ENCODE peak calls at places on chromosome 3, in eight cellular contexts. One of them, this sample, is unnamed.

GRCh38 chr3:120475722-120476385 is 25.1 kb upstream of the FSTL1 start:
- DNase-seq in cardiac fibroblast: peak; percentile 25
- DNase-seq in A549: no peak
- DNase-seq in AG09309: no peak
- DNase-seq in RWPE1: no peak
- DNase-seq in CD8-positive, alpha-beta T cell: no peak
- DNase-seq in AG04450: no peak
- DNase-seq in Calu3: no peak
- DNase-seq in this sample: no peak

GRCh38 chr3:52529376-52530333 is 4.0 kb downstream of the NT5DC2 start:
- DNase-seq in RWPE1: no peak
- DNase-seq in A549: no peak
- DNase-seq in AG09309: no peak
- DNase-seq in AG04450: no peak
- DNase-seq in cardiac fibroblast: peak; percentile 69
- DNase-seq in Calu3: no peak
- DNase-seq in CD8-positive, alpha-beta T cell: no peak
- DNase-seq in this sample: no peak

GRCh38 chr3:140308535-140308934 is 369.3 kb upstream of the TRIM42 start:
- DNase-seq in Calu3: no peak
- DNase-seq in cardiac fibroblast: no peak
- DNase-seq in AG04450: no peak
- DNase-seq in RWPE1: no peak
- DNase-seq in CD8-positive, alpha-beta T cell: no peak
- DNase-seq in AG09309: no peak
- DNase-seq in A549: no peak
- DNase-seq in this sample: no peak

GRCh38 chr3:140584549-140584948 is 93.3 kb upstream of the TRIM42 start:
- DNase-seq in A549: no peak
- DNase-seq in CD8-positive, alpha-beta T cell: no peak
- DNase-seq in RWPE1: no peak
- DNase-seq in cardiac fibroblast: no peak
- DNase-seq in AG04450: no peak
- DNase-seq in AG09309: no peak
- DNase-seq in Calu3: no peak
- DNase-seq in this sample: no peak

GRCh38 chr3:41404601-41405000 is 205.3 kb downstream of the CTNNB1 start:
- DNase-seq in A549: no peak
- DNase-seq in RWPE1: no peak
- DNase-seq in CD8-positive, alpha-beta T cell: no peak
- DNase-seq in Calu3: no peak
- DNase-seq in cardiac fibroblast: no peak
- DNase-seq in AG04450: no peak
- DNase-seq in AG09309: no peak
- DNase-seq in this sample: no peak

GRCh38 chr3:71510485-71510884 is 73.0 kb downstream of the FOXP1 start:
- DNase-seq in AG04450: no peak
- DNase-seq in RWPE1: no peak
- DNase-seq in A549: peak; percentile 29
- DNase-seq in CD8-positive, alpha-beta T cell: no peak
- DNase-seq in Calu3: no peak
- DNase-seq in AG09309: peak; percentile 41
- DNase-seq in cardiac fibroblast: peak; percentile 63
- DNase-seq in this sample: no peak

GRCh38 chr3:124964432-124964831 is 29.9 kb upstream of the MUC13 start:
- DNase-seq in AG09309: no peak
- DNase-seq in RWPE1: no peak
- DNase-seq in CD8-positive, alpha-beta T cell: no peak
- DNase-seq in Calu3: no peak
- DNase-seq in AG04450: peak; percentile 34
- DNase-seq in cardiac fibroblast: peak; percentile 59
- DNase-seq in A549: no peak
- DNase-seq in this sample: no peak

GRCh38 chr3:112308151-112308911 is 14.3 kb upstream of the SLC9C1 start:
- DNase-seq in AG09309: no peak
- DNase-seq in RWPE1: no peak
- DNase-seq in A549: no peak
- DNase-seq in cardiac fibroblast: peak; percentile 89
- DNase-seq in AG04450: peak; percentile 26
- DNase-seq in CD8-positive, alpha-beta T cell: no peak
- DNase-seq in Calu3: no peak
- DNase-seq in this sample: no peak

GRCh38 chr3:178603735-178604134 is 67.5 kb downstream of the KCNMB2 start:
- DNase-seq in AG04450: no peak
- DNase-seq in CD8-positive, alpha-beta T cell: no peak
- DNase-seq in A549: no peak
- DNase-seq in RWPE1: no peak
- DNase-seq in cardiac fibroblast: no peak
- DNase-seq in AG09309: no peak
- DNase-seq in Calu3: no peak
- DNase-seq in this sample: no peak

GRCh38 chr3:111338059-111338698 is 203.8 kb upstream of the CD96 start:
- DNase-seq in RWPE1: peak; percentile 42
- DNase-seq in AG04450: peak; percentile 69
- DNase-seq in CD8-positive, alpha-beta T cell: peak; percentile 37
- DNase-seq in A549: peak; percentile 31
- DNase-seq in AG09309: peak; percentile 42
- DNase-seq in Calu3: peak; percentile 69
- DNase-seq in cardiac fibroblast: peak; percentile 91
- DNase-seq in this sample: peak; percentile 61

GRCh38 chr3:12966847-12967750 is 106.1 kb downstream of the IQSEC1 start:
- DNase-seq in A549: peak; percentile 50
- DNase-seq in cardiac fibroblast: peak; percentile 25
- DNase-seq in Calu3: no peak
- DNase-seq in AG09309: no peak
- DNase-seq in RWPE1: peak; percentile 23
- DNase-seq in CD8-positive, alpha-beta T cell: no peak
- DNase-seq in AG04450: no peak
- DNase-seq in this sample: no peak

GRCh38 chr3:73365756-73366397 is 258.9 kb downstream of the PDZRN3 start:
- DNase-seq in AG09309: peak; percentile 20
- DNase-seq in RWPE1: no peak
- DNase-seq in Calu3: no peak
- DNase-seq in A549: no peak
- DNase-seq in CD8-positive, alpha-beta T cell: no peak
- DNase-seq in AG04450: peak; percentile 29
- DNase-seq in cardiac fibroblast: peak; percentile 55
- DNase-seq in this sample: peak; percentile 14

GRCh38 chr3:156341831-156342416 is 213.0 kb downstream of the SSR3 start:
- DNase-seq in cardiac fibroblast: no peak
- DNase-seq in AG04450: no peak
- DNase-seq in CD8-positive, alpha-beta T cell: no peak
- DNase-seq in AG09309: no peak
- DNase-seq in Calu3: no peak
- DNase-seq in A549: no peak
- DNase-seq in RWPE1: no peak
- DNase-seq in this sample: no peak

GRCh38 chr3:9028134-9028533 is 64.9 kb upstream of the RAD18 start:
- DNase-seq in cardiac fibroblast: peak; percentile 64
- DNase-seq in Calu3: no peak
- DNase-seq in AG09309: peak; percentile 25
- DNase-seq in RWPE1: no peak
- DNase-seq in A549: no peak
- DNase-seq in CD8-positive, alpha-beta T cell: no peak
- DNase-seq in AG04450: peak; percentile 6
- DNase-seq in this sample: no peak

GRCh38 chr3:133927543-133928066 is 31.9 kb upstream of the RAB6B start:
- DNase-seq in Calu3: peak; percentile 51
- DNase-seq in AG09309: no peak
- DNase-seq in RWPE1: peak; percentile 29
- DNase-seq in A549: peak; percentile 38
- DNase-seq in CD8-positive, alpha-beta T cell: peak; percentile 84
- DNase-seq in AG04450: no peak
- DNase-seq in cardiac fibroblast: peak; percentile 24
- DNase-seq in this sample: no peak

GRCh38 chr3:152444029-152444641 is 175.4 kb downstream of the MBNL1 start:
- DNase-seq in RWPE1: peak; percentile 22
- DNase-seq in Calu3: no peak
- DNase-seq in AG04450: peak; percentile 36
- DNase-seq in cardiac fibroblast: peak; percentile 86
- DNase-seq in CD8-positive, alpha-beta T cell: no peak
- DNase-seq in AG09309: peak; percentile 41
- DNase-seq in A549: peak; percentile 7
- DNase-seq in this sample: peak; percentile 40

GRCh38 chr3:40464339-40465110 is 7.4 kb downstream of the RPL14 start:
- DNase-seq in CD8-positive, alpha-beta T cell: peak; percentile 19
- DNase-seq in AG09309: no peak
- DNase-seq in Calu3: no peak
- DNase-seq in RWPE1: no peak
- DNase-seq in A549: no peak
- DNase-seq in cardiac fibroblast: no peak
- DNase-seq in AG04450: no peak
- DNase-seq in this sample: no peak

DNA sequence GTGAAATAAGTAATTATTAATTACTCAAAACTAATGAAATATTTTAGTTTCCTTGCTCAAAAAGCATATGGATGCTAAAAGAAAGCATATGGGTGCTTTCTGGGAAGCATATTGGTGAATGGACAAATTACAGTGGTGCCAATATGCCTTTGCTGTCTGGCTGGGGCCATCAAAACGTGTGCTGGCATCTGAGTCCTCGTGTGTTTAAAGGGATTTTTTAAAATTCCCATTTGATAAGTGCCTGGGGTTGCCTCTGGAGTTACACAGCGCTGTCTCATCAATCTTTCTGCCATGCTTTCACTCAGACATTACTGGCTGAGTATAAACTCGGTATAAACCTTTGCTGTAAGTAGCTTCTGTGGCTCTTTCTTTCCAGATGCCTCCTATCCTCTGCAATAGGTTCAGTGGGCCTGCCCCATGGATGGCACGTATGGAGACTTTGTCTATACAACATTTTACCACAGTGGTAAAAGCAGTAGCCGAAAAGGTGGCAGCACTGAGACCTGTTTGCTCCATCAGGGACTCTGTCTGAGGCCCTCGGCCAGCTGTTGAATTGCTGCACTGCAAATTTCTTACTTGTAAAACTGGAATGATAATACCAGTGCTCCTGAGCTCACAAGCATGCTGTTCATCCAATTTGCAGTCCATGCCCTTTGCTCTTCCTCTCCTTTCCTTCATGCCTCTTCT is 195.5 kb downstream of the LPP start:
- DNase-seq in AG09309: no peak
- DNase-seq in Calu3: peak; percentile 56
- DNase-seq in cardiac fibroblast: peak; percentile 18
- DNase-seq in A549: no peak
- DNase-seq in CD8-positive, alpha-beta T cell: no peak
- DNase-seq in AG04450: no peak
- DNase-seq in RWPE1: no peak
- DNase-seq in this sample: no peak
- TF ChIP-seq CTCF in AG09309: no peak
- TF ChIP-seq CTCF in Calu3: no peak
- TF ChIP-seq CTCF in cardiac fibroblast: no peak
- TF ChIP-seq CTCF in A549: no peak
- TF ChIP-seq CTCF in CD8-positive, alpha-beta T cell: no peak
- TF ChIP-seq CTCF in AG04450: no peak
- TF ChIP-seq CTCF in RWPE1: no peak
- TF ChIP-seq CTCF in this sample: no peak

GRCh38 chr3:172449468-172450149 is 1.4 kb upstream of the GHSR start:
- DNase-seq in A549: no peak
- DNase-seq in CD8-positive, alpha-beta T cell: no peak
- DNase-seq in cardiac fibroblast: peak; percentile 41
- DNase-seq in AG04450: no peak
- DNase-seq in Calu3: peak; percentile 46
- DNase-seq in AG09309: no peak
- DNase-seq in RWPE1: peak; percentile 41
- DNase-seq in this sample: no peak
- TF ChIP-seq CTCF in A549: no peak
- TF ChIP-seq CTCF in CD8-positive, alpha-beta T cell: no peak
- TF ChIP-seq CTCF in cardiac fibroblast: no peak
- TF ChIP-seq CTCF in AG04450: no peak
- TF ChIP-seq CTCF in Calu3: no peak
- TF ChIP-seq CTCF in AG09309: no peak
- TF ChIP-seq CTCF in RWPE1: no peak
- TF ChIP-seq CTCF in this sample: no peak

GRCh38 chr3:147540921-147541320 is 131.8 kb downstream of the ZIC1 start:
- DNase-seq in RWPE1: no peak
- DNase-seq in A549: no peak
- DNase-seq in Calu3: no peak
- DNase-seq in AG04450: no peak
- DNase-seq in AG09309: no peak
- DNase-seq in CD8-positive, alpha-beta T cell: no peak
- DNase-seq in cardiac fibroblast: no peak
- DNase-seq in this sample: no peak
- TF ChIP-seq CTCF in RWPE1: no peak
- TF ChIP-seq CTCF in A549: no peak
- TF ChIP-seq CTCF in Calu3: no peak
- TF ChIP-seq CTCF in AG04450: no peak
- TF ChIP-seq CTCF in AG09309: no peak
- TF ChIP-seq CTCF in CD8-positive, alpha-beta T cell: no peak
- TF ChIP-seq CTCF in cardiac fibroblast: no peak
- TF ChIP-seq CTCF in this sample: no peak

DNA sequence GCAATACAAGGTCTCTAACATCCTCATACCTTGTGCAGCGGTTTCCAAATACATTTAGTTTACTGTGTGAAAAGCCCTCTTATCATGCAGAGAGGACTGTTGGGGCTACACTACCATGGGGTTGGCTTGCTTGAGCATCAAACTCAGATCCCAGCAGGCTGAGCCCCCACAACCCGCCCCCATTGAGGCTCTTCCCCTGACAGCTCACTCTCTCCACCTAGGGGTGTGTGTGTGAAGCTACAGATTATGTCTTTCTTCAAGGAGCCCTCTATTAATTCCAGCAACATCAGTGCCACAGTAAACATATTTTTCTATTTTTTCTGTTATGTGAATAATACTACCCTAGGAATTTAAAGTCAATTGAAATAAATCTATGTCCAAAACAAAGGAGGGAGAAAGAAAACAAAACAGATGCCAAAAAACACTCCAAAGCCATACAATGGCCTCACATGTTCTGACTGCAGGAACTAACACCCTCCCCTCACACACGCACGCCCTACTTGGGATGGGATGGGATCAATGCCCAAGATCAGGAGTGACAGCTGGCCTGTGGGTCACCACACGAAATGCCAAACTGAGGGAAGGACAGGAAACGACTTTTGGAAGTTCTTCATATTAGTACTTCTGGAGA is 14.7 kb downstream of the TM4SF4 start:
- DNase-seq in A549: no peak
- DNase-seq in RWPE1: no peak
- DNase-seq in CD8-positive, alpha-beta T cell: no peak
- DNase-seq in Calu3: peak; percentile 57
- DNase-seq in cardiac fibroblast: peak; percentile 47
- DNase-seq in AG09309: no peak
- DNase-seq in AG04450: no peak
- DNase-seq in this sample: no peak
- TF ChIP-seq CTCF in A549: peak; percentile 60
- TF ChIP-seq CTCF in RWPE1: peak; percentile 45
- TF ChIP-seq CTCF in CD8-positive, alpha-beta T cell: no peak
- TF ChIP-seq CTCF in Calu3: peak; percentile 91
- TF ChIP-seq CTCF in cardiac fibroblast: peak; percentile 85
- TF ChIP-seq CTCF in AG09309: peak; percentile 70
- TF ChIP-seq CTCF in AG04450: peak; percentile 66
- TF ChIP-seq CTCF in this sample: peak; percentile 49

This sample was measured in AG09319.